ENCODE peak calls at places on chromosomes 16 and 17, in ten cellular contexts. N is lower leg skin, U is transverse colon, F is endothelial cell of umbilical vein, V is NB4, Q is sigmoid colon, I is ovary, J is GM12878, H is HCT116, T is stomach. Z is an unnamed sample.

GRCh38 chr17:31510273-31511175 is 119.0 kb downstream of the RAB11FIP4 start:
- DNase-seq in U (no peak), V (no peak), N (no peak), F (no peak), Q (no peak), I (no peak), J (no peak), H (no peak), T (no peak), Z (peak; percentile 40)

GRCh38 chr17:80182845-80183223 is 13.0 kb downstream of the CARD14 start:
- DNase-seq in V (no peak), Q (no peak), I (no peak), N (no peak), J (no peak), U (no peak), H (no peak), T (no peak), F (no peak), Z (no peak)

GRCh38 chr16:3716831-3717234 is 491 bp downstream of the TRAP1 start:
- DNase-seq in V (peak; percentile 66), I (no peak), F (peak; percentile 32), U (peak; percentile 44), Q (no peak), T (no peak), N (no peak), J (no peak), H (no peak), Z (no peak)

GRCh38 chr17:67440311-67441051 is 63.4 kb downstream of the PITPNC1 start:
- DNase-seq in J (no peak), H (no peak), U (no peak), Q (no peak), T (no peak), I (no peak), V (peak; percentile 24), F (no peak), N (no peak), Z (no peak)

GRCh38 chr17:66667491-66668030 is 167.4 kb upstream of the CACNG5 start:
- DNase-seq in H (no peak), J (peak; percentile 56), I (no peak), N (no peak), U (no peak), Q (no peak), V (peak; percentile 56), F (no peak), T (no peak), Z (no peak)

GRCh38 chr16:30902070-30902972 is 5.9 kb downstream of the CTF1 start:
- DNase-seq in F (peak; percentile 67), J (no peak), Q (peak; percentile 81), H (no peak), I (peak; percentile 70), T (peak; percentile 77), V (peak; percentile 79), N (no peak), U (peak; percentile 74), Z (peak; percentile 77)

GRCh38 chr17:44209786-44210341 is 9.6 kb downstream of the UBTF start:
- DNase-seq in J (no peak), F (no peak), I (no peak), T (no peak), U (no peak), H (no peak), Q (no peak), N (no peak), V (peak; percentile 71), Z (no peak)

GRCh38 chr16:8853150-8853549 is 15.7 kb downstream of the CARHSP1 start:
- DNase-seq in H (no peak), U (no peak), T (no peak), J (no peak), F (no peak), Q (peak; percentile 49), V (no peak), N (no peak), I (no peak), Z (no peak)

GRCh38 chr16:11374255-11374654 is 29.0 kb downstream of the RMI2 start:
- DNase-seq in T (no peak), U (no peak), V (no peak), H (no peak), J (no peak), I (no peak), Q (no peak), N (no peak), F (no peak), Z (no peak)

GRCh38 chr17:72545756-72546155 is 424.9 kb downstream of the SOX9 start:
- DNase-seq in U (no peak), H (no peak), I (no peak), F (no peak), J (no peak), V (no peak), N (no peak), T (no peak), Q (no peak), Z (no peak)

GRCh38 chr17:17732892-17733670 is 51.8 kb downstream of the RAI1 start:
- DNase-seq in U (no peak), T (peak; percentile 57), J (no peak), H (no peak), N (no peak), F (no peak), I (no peak), Q (no peak), V (no peak), Z (no peak)

GRCh38 chr16:53209489-53209888 is 154.7 kb downstream of the CHD9 start:
- DNase-seq in H (no peak), I (no peak), N (no peak), F (peak; percentile 21), U (no peak), Q (no peak), T (no peak), V (no peak), J (no peak), Z (no peak)

GRCh38 chr16:27286446-27286845 is 17.9 kb upstream of the NSMCE1 start:
- DNase-seq in N (no peak), T (no peak), I (no peak), V (no peak), U (no peak), Q (no peak), J (no peak), F (peak; percentile 98), H (no peak), Z (no peak)

GRCh38 chr17:18250259-18250658 is 8.3 kb downstream of the FLII start:
- DNase-seq in H (no peak), Q (no peak), V (no peak), T (peak; percentile 87), J (no peak), U (peak; percentile 79), I (no peak), F (no peak), N (peak; percentile 62), Z (peak; percentile 73)

GRCh38 chr16:3878610-3879009 is 1.9 kb downstream of the CREBBP start:
- DNase-seq in N (no peak), U (no peak), F (no peak), H (no peak), I (no peak), J (no peak), T (no peak), Q (no peak), V (peak; percentile 67), Z (no peak)

GRCh38 chr16:4322121-4323035 is 6.5 kb downstream of the GLIS2 start:
- DNase-seq in T (no peak), Q (peak; percentile 63), N (no peak), U (no peak), J (no peak), H (no peak), V (no peak), F (no peak), I (peak; percentile 31), Z (no peak)

GRCh38 chr16:67528870-67529638 is 425 bp downstream of the RIPOR1 start:
- DNase-seq in N (no peak), U (peak; percentile 48), H (no peak), J (no peak), Q (no peak), I (peak; percentile 57), V (peak; percentile 70), F (peak; percentile 47), T (no peak), Z (peak; percentile 34)
- TF ChIP-seq POLR2A in N (no peak), U (peak; percentile 20), H (peak; percentile 34), J (peak; percentile 61), Q (no peak), I (peak; percentile 56), V (peak; percentile 40), F (peak; percentile 73), T (no peak), Z (peak; percentile 51)

DNA sequence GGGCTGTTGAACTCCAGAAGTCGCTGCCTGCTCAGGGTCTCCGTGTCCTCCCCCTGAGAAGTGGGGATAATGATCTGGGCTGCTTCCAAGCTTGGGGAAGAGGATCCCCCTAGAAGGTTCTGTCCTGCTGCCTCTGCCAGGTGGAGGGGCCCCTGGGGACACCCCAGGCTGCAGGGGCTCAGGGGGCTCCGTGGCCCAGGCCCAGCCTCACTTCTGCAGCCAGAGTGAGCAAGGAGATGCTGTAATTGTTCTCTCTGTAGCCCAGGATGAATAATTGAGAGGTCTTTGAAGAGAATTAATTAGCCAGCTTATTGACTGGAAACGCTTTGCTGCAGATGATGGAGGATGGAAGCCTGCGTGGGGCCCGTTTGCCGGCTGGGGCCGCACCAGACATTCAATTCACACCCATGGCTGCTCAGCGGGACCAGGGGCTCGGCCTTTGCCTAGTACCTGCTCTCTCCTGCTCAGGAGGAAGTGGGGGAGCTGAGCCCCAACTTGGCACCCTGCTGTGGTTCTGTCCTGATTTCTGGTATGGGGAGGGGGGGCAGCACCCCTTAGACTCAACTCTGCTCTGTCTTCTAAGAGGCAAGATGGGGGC is 38.6 kb downstream of the TMEM235 start:
- DNase-seq in I (no peak), T (no peak), V (no peak), N (no peak), J (no peak), Q (no peak), F (no peak), U (no peak), H (no peak), Z (no peak)
- H3K4me3 ChIP-seq in I (no peak overlapping the region), T (no peak overlapping the region), V (no peak overlapping the region), N (no peak overlapping the region), J (no peak overlapping the region), Q (no peak overlapping the region), F (no peak overlapping the region), U (no peak overlapping the region), H (no peak overlapping the region), Z (no peak overlapping the region)

DNA sequence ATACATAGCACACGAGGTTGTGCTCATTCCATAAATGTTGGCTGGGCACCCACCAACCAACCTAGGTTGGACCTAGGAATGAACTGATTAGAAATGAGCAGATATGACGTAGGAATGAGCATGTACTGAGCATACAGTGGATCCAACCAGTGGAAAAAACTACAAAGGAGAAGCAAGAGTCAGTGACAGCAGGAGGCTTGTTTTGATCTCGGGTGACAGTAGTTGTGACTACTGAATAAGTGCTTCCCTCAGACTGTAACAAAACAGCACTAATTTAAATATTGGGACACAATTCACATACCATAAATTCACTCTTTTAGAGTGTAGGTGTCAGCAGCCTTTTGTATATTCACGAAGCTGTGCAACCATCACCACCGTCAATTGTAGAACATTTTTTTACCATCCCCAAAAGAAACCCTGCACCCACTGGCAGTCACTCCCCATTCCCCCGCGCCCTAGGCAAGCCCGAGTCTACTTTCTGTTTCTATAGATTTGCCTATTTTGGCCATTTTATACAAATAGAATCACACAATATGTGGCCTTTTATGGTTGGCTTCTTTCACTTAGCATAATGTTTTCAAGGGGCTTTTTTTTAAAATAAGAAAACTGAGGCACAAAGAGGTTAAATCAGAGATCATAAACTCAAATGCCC is 7.0 kb downstream of the VAC14 start:
- DNase-seq in I (no peak), H (no peak), J (no peak), U (no peak), V (no peak), Q (no peak), N (no peak), T (no peak), F (no peak), Z (no peak)
- TF ChIP-seq POLR2A in I (no peak), H (no peak), J (no peak), U (no peak), V (no peak), Q (no peak), N (no peak), T (no peak), F (no peak), Z (no peak)

GRCh38 chr17:411416-412120 is 59.0 kb upstream of the RPH3AL start:
- DNase-seq in J (no peak), H (no peak), T (no peak), F (no peak), N (no peak), I (no peak), V (no peak), Q (no peak), U (no peak), Z (no peak)
- H3K4me3 ChIP-seq in J (no peak overlapping the region), H (no peak overlapping the region), T (no peak overlapping the region), F (no peak overlapping the region), N (no peak overlapping the region), I (no peak overlapping the region), V (peak overlapping the region; percentile 80), Q (peak overlapping the region; percentile 98), U (no peak overlapping the region), Z (no peak overlapping the region)